ENCODE peak calls at places on chromosomes 2 and 18, in four cellular contexts. V is mammary epithelial cell, G is PC-3, T is progenitor cell of endocrine pancreas. Q is an unnamed sample.

GRCh38 chr2:102418421-102418961 is 4.5 kb upstream of the IL18RAP start:
- DNase-seq in V (peak), G (peak), T (no peak), Q (no peak)

GRCh38 chr2:13751955-13752354 is 880.6 kb upstream of the LRATD1 start:
- DNase-seq in V (no peak), G (no peak), T (no peak), Q (no peak)

GRCh38 chr2:239695728-239696240 is 295.0 kb upstream of the HDAC4 start:
- DNase-seq in V (no peak), G (no peak), T (no peak), Q (no peak)

GRCh38 chr2:105796791-105797190 is 52.1 kb downstream of the NCK2 start:
- DNase-seq in V (peak), G (no peak), T (no peak), Q (no peak)

GRCh38 chr2:8447610-8448221 is 234.1 kb upstream of the ID2 start:
- DNase-seq in V (peak), G (peak), T (no peak), Q (no peak)

GRCh38 chr2:112626604-112627059 is 19.1 kb upstream of the SLC20A1 start:
- DNase-seq in V (no peak), G (peak), T (peak), Q (peak)

GRCh38 chr2:47422560-47422959 is 19.6 kb downstream of the MSH2 start:
- DNase-seq in V (peak), G (peak), T (no peak), Q (no peak)

GRCh38 chr18:44896817-44897216 is 216.1 kb downstream of the SETBP1 start:
- DNase-seq in V (no peak), G (no peak), T (no peak), Q (peak)

GRCh38 chr2:144454466-144455287 is 65.2 kb downstream of the ZEB2 start:
- DNase-seq in V (no peak), G (no peak), T (no peak), Q (no peak)

GRCh38 chr2:119703526-119703925 is 24.5 kb downstream of the TMEM177 start:
- DNase-seq in V (no peak), G (no peak), T (no peak), Q (no peak)

GRCh38 chr2:170228429-170228828 is 50.5 kb downstream of the MYO3B start:
- DNase-seq in V (no peak), G (no peak), T (no peak), Q (no peak)

GRCh38 chr2:80496770-80497169 is 192.2 kb upstream of the LRRTM1 start:
- DNase-seq in V (peak), G (peak), T (no peak), Q (no peak)

GRCh38 chr18:48153641-48154481 is 223.4 kb upstream of the SMAD2 start:
- DNase-seq in V (peak), G (peak), T (no peak), Q (no peak)

GRCh38 chr18:53687002-53687401 is 537.5 kb downstream of the MBD2 start:
- DNase-seq in V (no peak), G (peak), T (no peak), Q (no peak)

GRCh38 chr18:10259934-10260333 is 194.5 kb upstream of the APCDD1 start:
- DNase-seq in V (peak), G (peak), T (no peak), Q (no peak)

GRCh38 chr18:46407471-46408166 is 249.4 kb downstream of the LOXHD1 start:
- DNase-seq in V (peak), G (no peak), T (no peak), Q (no peak)

GRCh38 chr2:188146888-188147287 is 144.8 kb upstream of the GULP1 start:
- DNase-seq in V (no peak), G (no peak), T (no peak), Q (no peak)

GRCh38 chr2:233247744-233248143 is 3.7 kb upstream of the ATG16L1 start:
- DNase-seq in V (peak), G (peak), T (no peak), Q (no peak)

GRCh38 chr18:50836521-50836957 is 16.7 kb upstream of the MRO start:
- DNase-seq in V (peak), G (peak), T (no peak), Q (no peak)

GRCh38 chr18:48902023-48902855 is 48.5 kb downstream of the SMAD7 start:
- DNase-seq in V (peak), G (peak), T (no peak), Q (no peak)

GRCh38 chr2:210440206-210440605 is 36.4 kb downstream of the LANCL1 start:
- DNase-seq in V (no peak), G (no peak), T (no peak), Q (no peak)

GRCh38 chr2:86396304-86396785 is 44.8 kb upstream of the KDM3A start:
- DNase-seq in V (peak), G (peak), T (no peak), Q (no peak)

GRCh38 chr2:48525269-48525943 is 4.5 kb upstream of the STON1 start:
- DNase-seq in V (no peak), G (no peak), T (no peak), Q (no peak)

GRCh38 chr2:99066602-99067001 is 74.9 kb upstream of the C2orf15 start:
- DNase-seq in V (peak), G (peak), T (no peak), Q (peak)

GRCh38 chr2:157785200-157785599 is 90.9 kb downstream of the ACVR1 start:
- DNase-seq in V (peak), G (peak), T (no peak), Q (no peak)

GRCh38 chr2:4110273-4110672 is 406.9 kb downstream of the DCDC2C start:
- DNase-seq in V (no peak), G (no peak), T (no peak), Q (no peak)
- TF ChIP-seq CTCF in V (no peak), G (peak), T (peak), Q (no peak)

GRCh38 chr2:70939847-70940580 is 4.3 kb downstream of the ATP6V1B1 start:
- DNase-seq in V (no peak), G (no peak), T (no peak), Q (no peak)

GRCh38 chr2:70939001-70939846 is 3.5 kb downstream of the ATP6V1B1 start:
- DNase-seq in V (no peak), G (no peak), T (no peak), Q (no peak)

GRCh38 chr2:70942396-70942795 is 6.7 kb downstream of the ATP6V1B1 start:
- DNase-seq in V (no peak), G (no peak), T (no peak), Q (no peak)

GRCh38 chr2:70941701-70942100 is 6.0 kb downstream of the ATP6V1B1 start:
- DNase-seq in V (no peak), G (no peak), T (no peak), Q (no peak)

GRCh38 chr2:70941186-70941585 is 5.5 kb downstream of the ATP6V1B1 start:
- DNase-seq in V (no peak), G (no peak), T (no peak), Q (no peak)
- TF ChIP-seq CTCF in V (no peak), G (no peak), T (no peak), Q (no peak)

GRCh38 chr2:151071382-151071781 is 190.3 kb downstream of the RBM43 start:
- DNase-seq in V (peak), G (peak), T (no peak), Q (no peak)
- TF ChIP-seq CTCF in V (peak), G (peak), T (peak), Q (peak)

GRCh38 chr2:106890611-106891010 is 4.6 kb upstream of the ST6GAL2 start:
- DNase-seq in V (no peak), G (no peak), T (no peak), Q (no peak)

GRCh38 chr2:106900130-106900529 is 14.2 kb upstream of the ST6GAL2 start:
- DNase-seq in V (no peak), G (no peak), T (no peak), Q (no peak)

DNA sequence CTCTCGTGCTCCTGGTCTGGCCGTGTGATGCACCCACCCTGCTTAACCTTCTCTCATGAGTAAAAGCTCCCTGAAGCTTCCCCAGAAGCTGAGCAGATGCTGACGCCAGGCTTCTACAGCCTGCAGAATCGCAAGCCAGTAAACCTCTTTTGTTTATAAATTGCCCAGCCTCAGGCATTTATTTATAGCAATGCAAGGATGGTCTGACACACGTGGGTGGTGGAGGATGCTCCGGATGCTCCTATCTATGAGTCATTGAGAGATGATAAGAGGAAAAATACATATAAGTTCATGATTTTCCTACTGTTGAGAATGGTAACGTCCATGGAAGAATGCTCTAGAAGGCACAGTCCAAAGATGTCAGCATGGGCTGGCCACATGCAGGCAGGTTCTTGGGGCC is 8.6 kb upstream of the ST6GAL2 start:
- DNase-seq in V (no peak), G (no peak), T (no peak), Q (no peak)
- TF ChIP-seq CTCF in V (no peak), G (no peak), T (no peak), Q (no peak)

GRCh38 chr2:45274190-45274926 is 265.1 kb upstream of the SIX2 start:
- DNase-seq in V (no peak), G (peak), T (no peak), Q (no peak)
- TF ChIP-seq CTCF in V (no peak), G (no peak), T (no peak), Q (no peak)

DNA sequence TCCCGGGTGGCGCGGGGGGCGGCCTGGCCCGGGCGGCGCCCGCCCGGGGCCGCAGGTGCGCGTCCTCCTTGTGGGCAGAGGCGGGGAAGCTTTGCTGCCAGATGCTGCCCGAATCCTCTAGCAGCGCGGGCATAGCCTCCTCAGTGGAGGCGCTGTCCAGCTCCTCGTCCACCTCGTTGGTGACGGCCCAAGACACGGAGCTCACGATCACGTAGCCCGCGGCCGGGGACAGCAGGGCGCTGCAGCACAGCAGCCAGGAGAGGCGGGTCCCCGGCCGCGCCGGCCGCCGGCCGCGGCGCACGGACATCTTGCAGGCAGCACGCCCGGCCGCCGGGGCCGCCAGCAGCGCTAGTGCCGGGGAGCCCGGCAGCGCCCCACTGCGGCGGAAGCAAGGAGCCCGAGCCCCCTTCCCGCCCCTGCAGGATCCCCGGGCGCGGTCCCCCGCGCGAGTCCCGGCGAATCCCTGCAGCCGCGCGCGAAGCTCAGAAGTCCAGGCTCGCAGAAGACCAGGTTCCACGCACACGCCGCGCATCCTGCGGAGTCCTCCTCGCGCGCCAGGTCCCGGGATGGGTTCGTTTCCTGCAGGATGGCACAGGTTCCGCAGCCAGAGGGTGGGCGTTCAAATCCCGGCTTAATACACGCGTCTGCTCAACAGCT is at the start of gene CREG2:
- DNase-seq in V (peak), G (peak), T (peak), Q (peak)
- TF ChIP-seq CTCF in V (peak), G (peak), T (peak), Q (peak)

GRCh38 chr2:31674446-31674845 is 93.7 kb upstream of the SRD5A2 start:
- DNase-seq in V (no peak), G (no peak), T (no peak), Q (no peak)
- TF ChIP-seq CTCF in V (peak), G (no peak), T (peak), Q (no peak)

GRCh38 chr18:31206787-31207381 is 44.2 kb upstream of the DSC1 start:
- DNase-seq in V (peak), G (peak), T (peak), Q (no peak)
- TF ChIP-seq CTCF in V (peak), G (peak), T (peak), Q (no peak)

Q was measured in glutamatergic neuron.